ENCODE peak calls at places on chromosomes 1 and 21, in five cellular contexts. V is A549; E is iris pigment epithelial cell; W is foreskin fibroblast; F is stimulated activated CD4-positive, alpha-beta T cell treated with anti-CD3 and anti-CD28 coated beads, TNF-alpha, amount 100 ng/mL, for 24 hours. C is an unnamed sample.

GRCh38 chr1:153535664-153536585 is at the start of gene S100A6:
- DNase-seq in W (peak), E (peak), V (peak), F (peak), C (peak)

GRCh38 chr1:7940745-7941436 is at the start of gene TNFRSF9:
- DNase-seq in V (peak), W (no peak), E (peak), F (peak), C (no peak)

GRCh38 chr1:47621977-47622376 is 184.1 kb downstream of the FOXD2 start:
- DNase-seq in W (peak), F (no peak), V (no peak), E (no peak), C (no peak)

GRCh38 chr1:244218220-244218619 is 167.1 kb downstream of the ZBTB18 start:
- DNase-seq in W (no peak), E (no peak), V (no peak), F (no peak), C (no peak)

GRCh38 chr1:170661646-170662411 is 2.1 kb upstream of the PRRX1 start:
- DNase-seq in W (peak), V (no peak), E (peak), F (no peak), C (no peak)

GRCh38 chr1:228274452-228275153 is 66.8 kb downstream of the OBSCN start:
- DNase-seq in V (no peak), W (no peak), E (no peak), F (no peak), C (no peak)

GRCh38 chr1:68043443-68044090 is 6.9 kb downstream of the DIRAS3 start:
- DNase-seq in W (no peak), E (no peak), V (no peak), F (no peak), C (no peak)

GRCh38 chr1:243693764-243694163 is 156.3 kb downstream of the AKT3 start:
- DNase-seq in W (no peak), F (no peak), V (no peak), E (no peak), C (no peak)

GRCh38 chr1:224107282-224107625 is 6.7 kb upstream of the FBXO28 start:
- DNase-seq in E (no peak), V (no peak), F (no peak), W (no peak), C (no peak)

GRCh38 chr1:154328318-154329151 is 3.2 kb downstream of the ATP8B2 start:
- DNase-seq in E (peak), F (peak), V (no peak), W (peak), C (no peak)

GRCh38 chr21:34126269-34126668 is 52.9 kb downstream of the MRPS6 start:
- DNase-seq in F (no peak), V (no peak), E (peak), W (peak), C (no peak)

GRCh38 chr1:53134961-53135734 is 7.3 kb downstream of the SLC1A7 start:
- DNase-seq in F (no peak), E (peak), W (no peak), V (no peak), C (no peak)

GRCh38 chr1:24277420-24278169 is 41.6 kb upstream of the GRHL3 start:
- DNase-seq in E (peak), F (no peak), W (peak), V (no peak), C (no peak)